ENCODE peak calls at places on chromosomes 1 and 21, in eight cellular contexts. T, A, O, H, K, W, U and S are unnamed samples.
A peak's percentile ranks its signal among the peaks of the same experiment; 100 is the strongest.

GRCh38 chr1:30342535-30343141 is 380.7 kb downstream of the MATN1 start:
- DNase-seq in T (no peak), A (no peak), O (peak; percentile 66), H (no peak), K (no peak), W (no peak), U (no peak), S (no peak)

GRCh38 chr21:21216013-21216412 is 217.8 kb downstream of the NCAM2 start:
- DNase-seq in T (no peak), A (no peak), O (no peak), H (no peak), K (no peak), W (no peak), U (no peak), S (no peak)

GRCh38 chr1:197909346-197909745 is 6.9 kb downstream of the C1orf53 start:
- DNase-seq in T (no peak), A (no peak), O (no peak), H (no peak), K (no peak), W (no peak), U (no peak), S (no peak)

GRCh38 chr1:78493456-78493855 is 2.7 kb downstream of the PTGFR start:
- DNase-seq in T (no peak), A (no peak), O (no peak), H (no peak), K (no peak), W (no peak), U (no peak), S (no peak)

GRCh38 chr1:54608561-54609230 is 14.6 kb downstream of the FAM151A start:
- DNase-seq in T (no peak), A (peak; percentile 21), O (no peak), H (no peak), K (no peak), W (no peak), U (no peak), S (no peak)

GRCh38 chr1:163056832-163057231 is 12.3 kb upstream of the RGS4 start:
- DNase-seq in T (no peak), A (no peak), O (no peak), H (no peak), K (no peak), W (no peak), U (no peak), S (no peak)

GRCh38 chr1:19323987-19324664 is 12.0 kb downstream of the SLC66A1 start:
- DNase-seq in T (no peak), A (peak; percentile 53), O (no peak), H (no peak), K (no peak), W (no peak), U (no peak), S (no peak)

GRCh38 chr1:93461236-93461635 is 13.3 kb downstream of the FNBP1L start:
- DNase-seq in T (no peak), A (no peak), O (peak; percentile 32), H (no peak), K (no peak), W (no peak), U (no peak), S (no peak)

GRCh38 chr1:23799570-23800395 is 771 bp downstream of the GALE start:
- DNase-seq in T (peak; percentile 67), A (no peak), O (peak; percentile 78), H (no peak), K (no peak), W (peak; percentile 58), U (peak; percentile 52), S (peak; percentile 88)

GRCh38 chr1:209103135-209103534 is 480.4 kb upstream of the CAMK1G start:
- DNase-seq in T (no peak), A (no peak), O (no peak), H (no peak), K (peak; percentile 91), W (no peak), U (no peak), S (no peak)

GRCh38 chr1:36520771-36521420 is 38.2 kb upstream of the CSF3R start:
- DNase-seq in T (no peak), A (no peak), O (no peak), H (no peak), K (no peak), W (no peak), U (no peak), S (no peak)

GRCh38 chr1:40384413-40384762 is 10.9 kb downstream of the SMAP2 start:
- DNase-seq in T (no peak), A (no peak), O (peak; percentile 9), H (peak; percentile 43), K (peak; percentile 36), W (no peak), U (no peak), S (no peak)
- H3K4me3 ChIP-seq in T (no peak overlapping the region), A (no peak overlapping the region), O (no peak overlapping the region), H (peak overlapping the region; percentile 66), K (peak overlapping the region; percentile 1), W (no peak overlapping the region), U (no peak overlapping the region), S (no peak overlapping the region)

DNA sequence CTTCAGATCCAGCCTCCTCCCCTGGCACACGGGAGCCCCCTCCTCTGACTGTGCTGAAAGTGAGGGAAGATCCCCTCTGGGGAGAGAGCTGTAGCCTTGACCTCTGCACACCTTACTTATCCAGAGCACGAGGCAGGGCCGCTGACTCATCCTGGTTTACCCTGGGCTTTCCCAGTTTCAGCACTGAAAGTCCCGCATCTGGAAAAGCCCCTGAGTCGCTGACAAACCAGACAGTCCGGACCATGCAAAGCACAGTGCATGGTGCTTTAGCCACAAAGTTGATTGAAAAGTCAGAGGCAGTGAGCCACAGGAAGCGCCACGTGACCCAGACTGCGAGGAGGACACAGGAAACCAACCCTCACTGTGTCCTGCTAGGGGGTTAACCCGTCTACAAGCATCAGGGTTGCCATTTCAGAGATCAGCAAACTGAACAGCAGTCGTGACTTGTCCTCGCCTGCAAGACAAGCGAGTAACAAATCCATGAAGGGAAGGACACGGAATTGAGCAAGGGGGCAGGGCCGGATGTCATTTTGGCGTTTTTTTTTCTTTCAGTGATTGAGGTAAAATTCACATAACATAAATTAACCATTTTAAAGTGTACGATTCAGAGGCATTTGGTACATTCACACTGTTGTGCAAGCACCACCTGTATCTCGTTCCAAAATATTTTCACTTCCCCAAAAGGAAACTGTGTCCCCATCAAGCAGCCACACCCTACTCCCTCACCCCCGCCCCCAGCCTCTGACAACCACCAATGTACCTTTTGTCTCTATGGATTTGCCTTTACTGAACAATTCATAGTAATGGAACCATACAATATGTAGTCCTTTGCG is 19.9 kb upstream of the IFNGR2 start:
- DNase-seq in T (peak; percentile 65), A (peak; percentile 80), O (peak; percentile 20), H (peak; percentile 96), K (peak; percentile 97), W (peak; percentile 71), U (no peak), S (peak; percentile 71)
- H3K4me1 ChIP-seq in T (peaks cover 22% of the 10 kb centered on the region), A (peaks cover 3% of the 10 kb centered on the region), O (no peaks in the 10 kb centered on the region), H (peaks cover 86% of the 10 kb centered on the region), K (peaks cover 33% of the 10 kb centered on the region), W (peaks cover 32% of the 10 kb centered on the region), U (peaks cover 21% of the 10 kb centered on the region), S (peaks cover 26% of the 10 kb centered on the region)

DNA sequence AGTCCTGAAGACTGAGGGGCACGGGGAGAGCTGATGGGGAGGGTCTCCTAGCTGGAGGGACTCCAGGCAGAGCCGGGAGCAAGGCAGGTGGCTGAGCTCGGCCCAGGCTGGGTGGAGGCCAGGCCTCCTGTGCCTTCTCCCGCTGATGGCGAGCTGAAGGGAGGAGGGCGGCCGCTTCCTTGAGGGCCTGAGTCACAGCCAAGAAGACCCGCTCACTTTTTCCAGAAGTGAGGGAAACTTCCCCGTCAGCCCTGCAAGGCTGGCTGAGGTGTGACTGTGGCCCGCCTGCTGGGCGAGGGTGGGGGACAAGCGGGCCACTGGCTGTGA is 1.7 kb upstream of the VWA1 start:
- DNase-seq in T (no peak), A (peak; percentile 78), O (no peak), H (no peak), K (no peak), W (no peak), U (no peak), S (peak; percentile 63)
- H3K4me3 ChIP-seq in T (peak overlapping the region; percentile 38), A (peak overlapping the region; percentile 43), O (peak overlapping the region; percentile 68), H (no peak overlapping the region), K (no peak overlapping the region), W (no peak overlapping the region), U (peak overlapping the region; percentile 60), S (no peak overlapping the region)

GRCh38 chr1:112524251-112524650 is 15.5 kb downstream of the WNT2B start:
- DNase-seq in T (no peak), A (no peak), O (peak; percentile 75), H (no peak), K (no peak), W (no peak), U (no peak), S (no peak)

GRCh38 chr1:112527266-112528010 is 18.7 kb downstream of the WNT2B start:
- DNase-seq in T (no peak), A (no peak), O (peak; percentile 32), H (no peak), K (no peak), W (no peak), U (no peak), S (no peak)

GRCh38 chr1:112522621-112523020 is 13.9 kb downstream of the WNT2B start:
- DNase-seq in T (no peak), A (no peak), O (no peak), H (no peak), K (no peak), W (no peak), U (no peak), S (no peak)

GRCh38 chr1:112528076-112528475 is 19.3 kb downstream of the WNT2B start:
- DNase-seq in T (no peak), A (no peak), O (no peak), H (no peak), K (no peak), W (no peak), U (no peak), S (no peak)

DNA sequence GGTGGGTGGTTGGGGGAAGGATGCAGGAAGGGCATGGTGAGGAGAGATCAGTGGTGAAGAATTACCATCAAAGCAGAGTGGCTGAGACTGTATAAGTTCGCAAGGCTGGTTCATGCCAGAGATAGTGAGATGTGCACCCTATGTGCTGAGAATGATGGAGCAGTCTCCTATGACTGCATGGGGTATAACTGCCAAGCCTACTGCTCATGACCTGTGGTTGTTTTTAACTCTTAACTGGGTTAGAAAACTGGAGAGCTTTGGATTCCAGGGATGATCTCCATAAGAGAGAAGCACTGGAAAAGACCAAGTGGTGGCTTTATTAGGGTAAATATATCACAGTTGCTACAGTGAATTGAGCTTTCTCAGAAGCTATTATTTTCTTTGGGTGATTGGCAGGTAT is 16.2 kb downstream of the WNT2B start:
- DNase-seq in T (no peak), A (no peak), O (no peak), H (no peak), K (no peak), W (no peak), U (no peak), S (no peak)
- H3K4me1 ChIP-seq in T (no peaks in the 10 kb centered on the region), A (no peaks in the 10 kb centered on the region), O (peaks cover 26% of the 10 kb centered on the region), H (no peaks in the 10 kb centered on the region), K (no peaks in the 10 kb centered on the region), W (no peaks in the 10 kb centered on the region), U (peaks cover 4% of the 10 kb centered on the region), S (no peaks in the 10 kb centered on the region)

GRCh38 chr1:160768295-160768657 is 27.7 kb upstream of the LY9 start:
- DNase-seq in T (peak; percentile 56), A (peak; percentile 77), O (peak; percentile 69), H (peak; percentile 84), K (peak; percentile 95), W (no peak), U (peak; percentile 41), S (peak; percentile 78)
- H3K4me3 ChIP-seq in T (no peak overlapping the region), A (peak overlapping the region; percentile 24), O (no peak overlapping the region), H (peak overlapping the region; percentile 62), K (peak overlapping the region; percentile 71), W (no peak overlapping the region), U (no peak overlapping the region), S (no peak overlapping the region)